ENCODE peak calls at places on chromosomes 13 and 19, in six cellular contexts. B is mammary epithelial cell; T is CD8-positive, alpha-beta memory T cell; X is CD4-positive, CD25-positive, alpha-beta regulatory T cell; A is tibial nerve; W is sigmoid colon. E is an unnamed sample. For H3K4me1, the result is how much of the 10 kb centered on the place peaks cover.

GRCh38 chr19:41691268-41691970 is 3.3 kb upstream of the CEACAM7 start:
- DNase-seq in W (no peak), X (no peak), B (no peak), A (no peak), T (peak), E (peak)

GRCh38 chr19:49704888-49705642 is 14.1 kb downstream of the CPT1C start:
- DNase-seq in T (no peak), A (no peak), X (no peak), B (no peak), W (no peak), E (no peak)

GRCh38 chr19:42693760-42694350 is 46.4 kb downstream of the PSG3 start:
- DNase-seq in B (peak), X (no peak), T (no peak), A (no peak), W (no peak), E (no peak)

GRCh38 chr13:25738797-25739196 is 313.0 kb downstream of the SHISA2 start:
- DNase-seq in X (no peak), T (no peak), W (no peak), B (no peak), A (no peak), E (no peak)

GRCh38 chr19:1000095-1000494 is at the start of gene GRIN3B:
- DNase-seq in X (peak), T (peak), B (peak), A (no peak), W (no peak), E (peak)

GRCh38 chr19:8311461-8312260 is 3.5 kb upstream of the CD320 start:
- DNase-seq in W (peak), X (no peak), A (no peak), T (no peak), B (no peak), E (no peak)

GRCh38 chr19:10292206-10292788 is 2.5 kb downstream of the ICAM5 start:
- DNase-seq in T (peak), X (peak), A (peak), B (peak), W (peak), E (peak)

GRCh38 chr19:39341122-39341719 is 1.0 kb upstream of the SAMD4B start:
- DNase-seq in T (no peak), B (no peak), X (no peak), A (no peak), W (peak), E (no peak)

GRCh38 chr19:45668342-45668871 is 386 bp downstream of the GIPR start:
- DNase-seq in W (no peak), X (no peak), A (no peak), T (peak), B (no peak), E (no peak)

GRCh38 chr13:24007979-24008620 is 110.8 kb upstream of the C1QTNF9B start:
- DNase-seq in B (no peak), A (no peak), T (no peak), X (no peak), W (no peak), E (no peak)

GRCh38 chr19:2811221-2811722 is 8.4 kb upstream of the ZNF554 start:
- DNase-seq in A (no peak), W (no peak), X (no peak), T (no peak), B (no peak), E (no peak)

GRCh38 chr13:77554079-77554478 is 18.6 kb downstream of the SCEL start:
- DNase-seq in W (no peak), X (no peak), T (no peak), A (no peak), B (no peak), E (no peak)

GRCh38 chr13:47455581-47455980 is 545.5 kb downstream of the SUCLA2 start:
- DNase-seq in A (no peak), T (no peak), W (no peak), X (no peak), B (peak), E (no peak)

GRCh38 chr19:23974941-23975340 is 60.3 kb downstream of the ZNF726 start:
- DNase-seq in T (no peak), B (peak), W (no peak), X (no peak), A (no peak), E (no peak)

GRCh38 chr13:98839826-98840769 is 87.6 kb upstream of the SLC15A1 start:
- DNase-seq in A (peak), X (no peak), B (peak), W (peak), T (no peak), E (no peak)

GRCh38 chr19:45474941-45475516 is 7.2 kb downstream of the FOSB start:
- DNase-seq in B (no peak), T (peak), W (no peak), A (no peak), X (peak), E (peak)

GRCh38 chr19:3710265-3710812 is 2.2 kb downstream of the TJP3 start:
- DNase-seq in T (no peak), B (peak), X (no peak), W (peak), A (peak), E (no peak)

GRCh38 chr19:1651548-1652394 is 644 bp downstream of the TCF3 start:
- DNase-seq in A (no peak), W (peak), T (peak), X (peak), B (peak), E (peak)

GRCh38 chr19:53132231-53132991 is at the start of gene ZNF415:
- DNase-seq in X (no peak), B (peak), A (peak), W (peak), T (peak), E (no peak)

GRCh38 chr13:111640476-111640875 is 320.0 kb downstream of the TEX29 start:
- DNase-seq in B (no peak), A (no peak), X (no peak), W (no peak), T (no peak), E (no peak)

GRCh38 chr13:93982189-93982918 is 497.1 kb downstream of the DCT start:
- DNase-seq in B (no peak), T (no peak), W (no peak), A (no peak), X (no peak), E (no peak)

GRCh38 chr13:45328661-45329105 is 12.3 kb downstream of the TPT1 start:
- DNase-seq in W (no peak), B (no peak), A (no peak), X (no peak), T (no peak), E (no peak)

GRCh38 chr13:72585254-72585653 is 142.2 kb downstream of the MZT1 start:
- DNase-seq in B (no peak), A (no peak), T (no peak), W (no peak), X (no peak), E (no peak)

GRCh38 chr13:43908156-43909126 is 28.7 kb downstream of the LACC1 start:
- DNase-seq in X (no peak), B (peak), T (peak), A (no peak), W (no peak), E (no peak)

GRCh38 chr19:40348961-40349507 is 539 bp downstream of the PLD3 start:
- DNase-seq in T (peak), A (no peak), X (no peak), W (no peak), B (peak), E (no peak)

GRCh38 chr19:2441096-2441752 is 13.8 kb upstream of the TIMM13 start:
- DNase-seq in A (no peak), X (no peak), W (no peak), B (no peak), T (no peak), E (no peak)

GRCh38 chr13:100883453-100883852 is 208.9 kb upstream of the TMTC4 start:
- DNase-seq in A (no peak), B (no peak), T (no peak), W (no peak), X (no peak), E (no peak)

GRCh38 chr13:47291116-47291656 is 394.3 kb upstream of the HTR2A start:
- DNase-seq in X (no peak), B (no peak), W (no peak), T (no peak), A (no peak), E (no peak)

GRCh38 chr19:57249329-57249728 is 8.9 kb downstream of the ZNF805 start:
- DNase-seq in W (no peak), T (no peak), X (no peak), A (no peak), B (no peak), E (no peak)

GRCh38 chr19:58054792-58055482 is 4.1 kb upstream of the ZNF135 start:
- DNase-seq in A (no peak), W (no peak), T (no peak), B (no peak), X (no peak), E (no peak)

GRCh38 chr19:33748231-33748630 is 48.4 kb upstream of the KCTD15 start:
- DNase-seq in A (no peak), W (no peak), B (no peak), X (no peak), T (no peak), E (no peak)

GRCh38 chr19:8261347-8261746 is 46.8 kb downstream of the CD320 start:
- DNase-seq in A (no peak), B (no peak), X (no peak), T (no peak), W (no peak), E (no peak)

GRCh38 chr19:3340340-3340739 is 26.0 kb upstream of the NFIC start:
- DNase-seq in W (no peak), A (no peak), X (no peak), T (no peak), B (no peak), E (no peak)

GRCh38 chr19:50975766-50976165 is 6.4 kb upstream of the KLK6 start:
- DNase-seq in A (no peak), T (no peak), B (peak), X (no peak), W (no peak), E (no peak)

GRCh38 chr19:35557539-35558399 is 5.7 kb downstream of the ATP4A start:
- DNase-seq in A (no peak), B (peak), W (no peak), T (peak), X (peak), E (peak)

GRCh38 chr13:29771247-29771646 is 79.2 kb downstream of the UBL3 start:
- DNase-seq in T (peak), W (no peak), B (peak), X (no peak), A (no peak), E (no peak)

GRCh38 chr13:106089251-106089940 is 446.1 kb downstream of the EFNB2 start:
- DNase-seq in A (no peak), X (no peak), B (no peak), T (no peak), W (no peak), E (no peak)

DNA sequence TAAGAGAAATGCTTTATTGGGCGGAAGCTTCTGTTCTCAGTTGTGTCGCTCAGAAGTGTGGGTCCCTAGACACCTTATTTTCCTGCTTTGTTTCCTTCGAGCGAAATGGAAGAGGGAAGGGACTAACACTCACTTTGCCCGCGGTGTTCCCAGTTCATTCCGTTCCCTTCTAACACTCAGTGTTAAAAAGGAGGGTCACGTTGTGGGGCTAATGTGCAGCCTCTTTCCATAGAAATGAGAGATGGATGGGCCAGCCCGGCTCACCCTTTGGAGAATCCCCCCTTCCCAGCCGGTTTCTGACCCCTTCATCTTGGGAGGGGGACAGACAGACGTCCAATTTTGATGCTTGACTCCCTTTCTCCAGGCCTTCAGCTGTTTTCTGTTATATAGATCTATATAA is 2.3 kb downstream of the ATP11A start:
- DNase-seq in W (no peak), T (no peak), X (no peak), B (no peak), A (no peak), E (no peak)
- H3K4me1 ChIP-seq in W (under half), T (under half), X (under half), B (under half), A (under half), E (under half)

GRCh38 chr19:5926641-5927438 is 12.8 kb downstream of the CAPS start:
- DNase-seq in W (peak), T (no peak), X (no peak), A (peak), B (no peak), E (no peak)

GRCh38 chr19:5929646-5930045 is 15.6 kb downstream of the CAPS start:
- DNase-seq in X (no peak), W (no peak), B (no peak), T (no peak), A (no peak), E (no peak)

GRCh38 chr19:5925830-5926459 is 11.9 kb downstream of the CAPS start:
- DNase-seq in B (no peak), X (no peak), T (no peak), A (no peak), W (no peak), E (no peak)

GRCh38 chr19:5929179-5929578 is 15.1 kb downstream of the CAPS start:
- DNase-seq in B (no peak), W (no peak), X (no peak), A (no peak), T (no peak), E (no peak)

GRCh38 chr19:5927439-5927821 is 13.4 kb downstream of the CAPS start:
- DNase-seq in T (no peak), W (no peak), X (no peak), A (no peak), B (no peak), E (no peak)
- H3K27ac ChIP-seq in T (no peak), W (peak), X (no peak), A (peak), B (no peak), E (no peak)

DNA sequence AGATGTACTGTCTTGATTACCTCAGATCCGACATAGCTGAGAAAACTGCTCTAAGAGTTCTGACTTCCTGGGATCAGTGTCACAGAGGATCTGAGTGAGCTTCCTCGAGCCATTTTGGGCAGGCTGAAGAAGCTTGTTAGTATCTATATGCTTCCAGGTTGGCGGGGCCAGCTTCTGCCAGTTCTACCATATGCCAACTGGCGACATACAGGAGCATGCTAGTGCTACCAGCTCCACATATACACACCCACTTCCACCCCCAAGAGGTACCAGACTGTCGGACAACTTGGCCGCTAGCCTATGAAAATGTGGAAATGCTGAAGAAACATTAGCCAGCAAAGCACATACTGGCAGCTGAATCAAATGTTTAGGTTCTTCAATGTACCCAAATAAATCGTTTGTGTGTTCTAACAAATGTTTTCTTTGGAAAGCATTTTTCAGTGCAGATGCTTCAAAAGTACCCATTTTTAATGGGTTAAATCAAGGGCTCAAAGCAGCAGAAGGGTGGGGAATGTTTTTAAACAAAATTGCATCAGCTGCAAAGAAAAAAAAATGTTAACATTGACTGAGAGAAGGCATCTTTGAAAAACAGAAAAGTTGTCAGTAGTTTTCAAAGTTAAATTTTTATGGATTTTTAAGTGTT is 163.7 kb downstream of the KLF12 start:
- DNase-seq in T (no peak), W (no peak), X (no peak), A (no peak), B (no peak), E (no peak)
- H3K4me1 ChIP-seq in T (under half), W (under half), X (under half), A (under half), B (under half), E (under half)

GRCh38 chr13:87131611-87132010 is 539.6 kb upstream of the SLITRK5 start:
- DNase-seq in A (no peak), B (no peak), W (no peak), X (no peak), T (no peak), E (no peak)
- H3K27ac ChIP-seq in A (no peak), B (no peak), W (no peak), X (no peak), T (no peak), E (no peak)

GRCh38 chr19:19485998-19486290 is 29.4 kb downstream of the TSSK6 start:
- DNase-seq in X (no peak), T (no peak), B (no peak), A (no peak), W (no peak), E (no peak)

GRCh38 chr19:19488041-19488874 is 27.1 kb downstream of the TSSK6 start:
- DNase-seq in T (no peak), X (no peak), W (no peak), A (no peak), B (no peak), E (no peak)

GRCh38 chr19:19485161-19485997 is 30.0 kb downstream of the TSSK6 start:
- DNase-seq in X (no peak), A (no peak), T (no peak), B (no peak), W (no peak), E (no peak)

GRCh38 chr19:19487077-19488040 is 28.0 kb downstream of the TSSK6 start:
- DNase-seq in X (no peak), B (no peak), W (no peak), A (no peak), T (no peak), E (no peak)

DNA sequence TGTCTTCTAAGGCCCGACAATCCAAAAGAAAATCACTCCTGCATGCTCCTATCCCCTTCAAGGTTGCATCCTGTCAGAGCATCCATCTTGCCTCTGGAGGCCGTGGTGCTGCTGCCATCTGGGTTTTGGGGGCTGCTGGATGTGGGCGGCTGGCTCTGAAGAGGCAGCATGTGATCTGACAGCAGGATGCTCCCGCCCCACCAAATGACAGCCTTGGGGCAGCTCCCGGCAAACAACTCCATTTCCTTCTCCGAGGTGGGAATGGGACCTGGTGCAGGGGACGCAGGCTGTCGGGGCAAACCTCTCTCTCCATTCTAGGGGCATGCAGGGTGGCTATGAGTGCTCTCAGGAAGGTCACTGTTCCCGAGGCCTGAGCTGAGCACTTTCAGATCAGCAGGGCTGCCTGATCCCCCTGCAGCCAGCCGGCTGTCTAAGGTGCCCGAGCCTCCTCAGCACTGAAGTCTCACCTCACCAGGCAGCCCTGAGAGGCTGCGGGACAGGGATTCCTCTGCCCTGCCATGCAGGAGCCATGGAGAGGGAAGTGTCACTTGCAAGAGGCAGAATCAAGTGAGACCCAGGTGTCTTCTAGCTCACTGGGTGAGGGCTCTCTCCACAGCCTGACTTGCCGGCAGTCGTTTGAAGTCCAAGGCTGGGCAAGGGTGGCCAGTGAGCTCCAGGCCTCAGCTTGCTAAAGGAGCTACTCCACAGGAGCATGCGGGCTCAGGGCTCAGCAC is 28.8 kb downstream of the TSSK6 start:
- DNase-seq in A (no peak), T (no peak), W (no peak), B (no peak), X (no peak), E (no peak)
- H3K4me1 ChIP-seq in A (half or more), T (half or more), W (under half), B (under half), X (under half), E (under half)

GRCh38 chr13:110442946-110443632 is 118.4 kb downstream of the RAB20 start:
- DNase-seq in W (no peak), T (no peak), B (peak), A (no peak), X (no peak), E (no peak)

GRCh38 chr13:110445183-110445582 is 116.3 kb downstream of the RAB20 start:
- DNase-seq in X (no peak), W (no peak), A (no peak), T (no peak), B (no peak), E (no peak)

GRCh38 chr13:110445722-110446569 is 115.6 kb downstream of the RAB20 start:
- DNase-seq in W (no peak), B (peak), T (no peak), X (no peak), A (no peak), E (no peak)

GRCh38 chr13:110444226-110444653 is 117.3 kb downstream of the RAB20 start:
- DNase-seq in X (no peak), B (peak), T (no peak), A (no peak), W (peak), E (no peak)

GRCh38 chr13:110443633-110444225 is 117.8 kb downstream of the RAB20 start:
- DNase-seq in B (no peak), A (no peak), T (no peak), W (no peak), X (no peak), E (no peak)
- H3K27ac ChIP-seq in B (peak), A (peak), T (no peak), W (peak), X (no peak), E (no peak)

GRCh38 chr13:33229446-33230177 is 55.9 kb downstream of the STARD13 start:
- DNase-seq in T (no peak), A (peak), X (no peak), W (no peak), B (no peak), E (no peak)
- H3K4me1 ChIP-seq in T (under half), A (half or more), X (under half), W (half or more), B (half or more), E (under half)

DNA sequence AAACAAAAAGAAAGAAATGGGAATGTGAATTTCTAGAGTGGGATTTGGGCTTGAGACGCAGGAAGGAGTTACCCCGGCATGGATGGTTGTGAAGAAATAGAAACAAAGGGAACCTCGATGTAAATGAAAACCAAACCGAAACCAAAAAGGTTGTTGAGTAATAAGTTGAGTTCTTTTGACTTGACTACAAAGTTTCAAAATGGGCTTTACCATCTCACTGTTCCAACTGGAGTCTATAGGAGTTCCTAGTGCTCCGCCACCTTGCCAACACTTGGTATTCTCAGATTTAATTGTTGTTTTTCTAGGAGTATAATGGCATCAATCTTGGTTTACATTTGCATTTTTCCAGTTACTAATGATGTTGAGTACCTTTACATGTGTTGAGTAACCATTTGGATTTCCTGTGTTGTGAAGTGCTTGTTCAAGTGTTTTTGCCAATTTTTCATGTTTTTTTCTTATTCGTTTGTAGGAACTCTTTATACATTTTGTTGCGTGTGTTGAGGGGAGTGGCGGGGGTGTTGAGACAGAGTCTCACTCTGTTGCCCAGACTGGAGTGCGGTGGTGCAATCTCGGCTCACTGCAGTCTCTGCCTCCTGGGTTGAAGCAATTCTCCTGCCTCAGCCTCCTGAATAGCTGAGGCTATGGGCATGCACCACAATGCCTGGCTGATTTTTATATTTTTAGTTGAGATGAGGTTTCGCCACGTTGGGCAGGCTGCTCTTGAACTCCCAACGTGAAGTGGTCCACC is 9.2 kb downstream of the UBE2S start:
- DNase-seq in A (no peak), B (no peak), X (no peak), T (no peak), W (no peak), E (no peak)
- H3K27ac ChIP-seq in A (no peak), B (no peak), X (no peak), T (no peak), W (no peak), E (no peak)

E was measured in effector memory CD4-positive, alpha-beta T cell.